ENCODE peak calls at places on chromosomes 7 and 10, in four cellular contexts. C is CD4-positive, alpha-beta T cell; W is immature natural killer cell; M is D721Med. Q is an unnamed sample.
A peak's percentile ranks its signal among the peaks of the same experiment; 100 is the strongest.

GRCh38 chr7:38070718-38071117 is 107.3 kb upstream of the STARD3NL start:
- DNase-seq in W (no peak), C (no peak), M (no peak), Q (peak; percentile 27)

GRCh38 chr10:99369126-99369525 is 40.0 kb downstream of the CNNM1 start:
- DNase-seq in M (no peak), W (no peak), C (no peak), Q (peak; percentile 32)

GRCh38 chr10:75294518-75294865 is 58.7 kb upstream of the COMTD1 start:
- DNase-seq in M (no peak), C (no peak), W (no peak), Q (no peak)

GRCh38 chr10:46069771-46070463 is 23.8 kb upstream of the MSMB start:
- DNase-seq in C (no peak), M (no peak), W (no peak), Q (no peak)

GRCh38 chr10:60257767-60258428 is 131.8 kb downstream of the ANK3 start:
- DNase-seq in W (no peak), M (no peak), C (no peak), Q (no peak)

GRCh38 chr7:27141138-27141537 is 2.3 kb downstream of the HOXA5 start:
- DNase-seq in M (no peak), W (no peak), C (no peak), Q (no peak)

GRCh38 chr7:66505531-66506451 is 122.9 kb upstream of the KCTD7 start:
- DNase-seq in M (no peak), W (peak; percentile 74), C (peak; percentile 29), Q (peak; percentile 16)

GRCh38 chr7:94190599-94191061 is 186.5 kb upstream of the BET1 start:
- DNase-seq in C (no peak), M (no peak), W (no peak), Q (peak; percentile 98)

GRCh38 chr7:110358028-110358427 is 732.9 kb upstream of the LRRN3 start:
- DNase-seq in M (no peak), C (no peak), W (no peak), Q (peak; percentile 51)

GRCh38 chr10:72056113-72056512 is 32.2 kb downstream of the SPOCK2 start:
- DNase-seq in M (no peak), W (no peak), C (no peak), Q (no peak)

GRCh38 chr10:131210181-131210580 is 101.3 kb downstream of the TCERG1L start:
- DNase-seq in W (no peak), M (no peak), C (no peak), Q (no peak)

GRCh38 chr7:88688222-88688621 is 71.3 kb upstream of the ZNF804B start:
- DNase-seq in W (no peak), C (no peak), M (no peak), Q (no peak)

GRCh38 chr7:52715701-52716100 is 319.7 kb upstream of the POM121L12 start:
- DNase-seq in M (no peak), C (no peak), W (no peak), Q (no peak)

GRCh38 chr7:135300913-135301765 is 67.5 kb downstream of the STRA8 start:
- DNase-seq in W (no peak), M (no peak), C (no peak), Q (no peak)

GRCh38 chr7:132411142-132411541 is 165.1 kb downstream of the PLXNA4 start:
- DNase-seq in C (no peak), W (no peak), M (no peak), Q (no peak)

GRCh38 chr7:4774804-4775280 is 581 bp upstream of the AP5Z1 start:
- DNase-seq in C (no peak), W (no peak), M (no peak), Q (peak; percentile 73)

GRCh38 chr7:158820656-158821055 is 8.7 kb downstream of the ESYT2 start:
- DNase-seq in C (no peak), W (no peak), M (no peak), Q (peak; percentile 51)

GRCh38 chr7:149493366-149493765 is 4.2 kb downstream of the ZNF746 start:
- DNase-seq in M (no peak), W (no peak), C (no peak), Q (no peak)

GRCh38 chr7:82441916-82442478 is 1.6 kb downstream of the CACNA2D1 start:
- DNase-seq in C (no peak), M (no peak), W (no peak), Q (peak; percentile 25)

GRCh38 chr10:580796-581195 is 108.7 kb downstream of the DIP2C start:
- DNase-seq in M (no peak), C (no peak), W (no peak), Q (peak; percentile 94)

GRCh38 chr10:33244354-33244967 is 90.0 kb downstream of the NRP1 start:
- DNase-seq in C (no peak), W (no peak), M (no peak), Q (no peak)

GRCh38 chr7:105879782-105880181 is 3.4 kb upstream of the ATXN7L1 start:
- DNase-seq in C (no peak), M (no peak), W (no peak), Q (no peak)

GRCh38 chr10:16565604-16566003 is 43.9 kb upstream of the C1QL3 start:
- DNase-seq in W (no peak), C (no peak), M (no peak), Q (no peak)

GRCh38 chr7:29139191-29139590 is 7.1 kb downstream of the CPVL start:
- DNase-seq in M (no peak), C (no peak), W (no peak), Q (no peak)

Q was measured in fibroblast of lung.